ENCODE peak calls at places on chromosomes 11 and 22, in four cellular contexts. D is heart left ventricle, G is H7, R is NCI-H460. X is an unnamed sample.

GRCh38 chr22:27045103-27045940 is 387.9 kb downstream of the MIAT start:
- DNase-seq in R (peak; percentile 1), D (no peak), G (no peak), X (no peak)

GRCh38 chr22:27748355-27749168 is 53.0 kb downstream of the MN1 start:
- DNase-seq in D (no peak), G (peak; percentile 77), R (peak; percentile 19), X (no peak)

GRCh38 chr11:8262552-8263108 is 1.0 kb downstream of the LMO1 start:
- DNase-seq in D (peak; percentile 73), R (peak; percentile 14), G (peak; percentile 91), X (no peak)

GRCh38 chr11:12287374-12288211 is 89.8 kb upstream of the PARVA start:
- DNase-seq in D (no peak), G (peak; percentile 85), R (peak; percentile 44), X (no peak)

GRCh38 chr11:55949330-55949729 is 13.1 kb upstream of the OR5I1 start:
- DNase-seq in R (no peak), D (no peak), G (no peak), X (no peak)

GRCh38 chr11:2668876-2669275 is 30.9 kb downstream of the KCNQ1OT1 start:
- DNase-seq in G (no peak), D (no peak), R (no peak), X (no peak)

GRCh38 chr11:67240575-67241389 is 25.5 kb upstream of the GRK2 start:
- DNase-seq in D (no peak), G (no peak), R (peak; percentile 18), X (peak; percentile 79)

GRCh38 chr11:76744186-76745058 is 38.7 kb upstream of the TSKU start:
- DNase-seq in D (no peak), R (no peak), G (no peak), X (no peak)

GRCh38 chr11:31887180-31887579 is 76.1 kb upstream of the PAX6 start:
- DNase-seq in R (no peak), G (peak; percentile 65), D (no peak), X (no peak)

GRCh38 chr11:1153951-1154487 is 3.7 kb upstream of the MUC5AC start:
- DNase-seq in R (peak; percentile 78), D (peak; percentile 62), G (peak; percentile 53), X (peak; percentile 90)

GRCh38 chr11:101133190-101133589 is 3.6 kb upstream of the PGR start:
- DNase-seq in G (no peak), R (no peak), D (no peak), X (no peak)

GRCh38 chr11:69133251-69133650 is 22.5 kb upstream of the SMIM38 start:
- DNase-seq in G (no peak), R (no peak), D (no peak), X (no peak)

GRCh38 chr11:44049832-44050231 is 2.1 kb downstream of the ACCSL start:
- DNase-seq in R (no peak), G (no peak), D (no peak), X (no peak)

GRCh38 chr11:58727415-58727797 is 4.3 kb downstream of the GLYAT start:
- DNase-seq in G (no peak), D (no peak), R (no peak), X (no peak)

GRCh38 chr22:21623402-21623970 is 6.3 kb downstream of the YDJC start:
- DNase-seq in R (no peak), G (peak; percentile 32), D (no peak), X (no peak)

GRCh38 chr11:108561535-108561991 is 32.0 kb downstream of the EXPH5 start:
- DNase-seq in D (no peak), R (no peak), G (no peak), X (no peak)

GRCh38 chr22:45314789-45315188 is 5.1 kb downstream of the FAM118A start:
- DNase-seq in D (no peak), G (no peak), R (no peak), X (no peak)

GRCh38 chr11:64056213-64056785 is 20.6 kb downstream of the FLRT1 start:
- DNase-seq in D (no peak), G (no peak), R (no peak), X (no peak)

GRCh38 chr11:19800714-19801519 is 88.3 kb downstream of the NAV2 start:
- DNase-seq in D (no peak), G (peak; percentile 48), R (no peak), X (no peak)

GRCh38 chr11:69861901-69862300 is 42.7 kb upstream of the FGF3 start:
- DNase-seq in D (no peak), R (no peak), G (no peak), X (no peak)

GRCh38 chr11:134258577-134258976 is 5.2 kb downstream of the ACAD8 start:
- DNase-seq in G (no peak), R (no peak), D (no peak), X (no peak)

GRCh38 chr11:8013833-8014232 is 26.7 kb downstream of the EIF3F start:
- DNase-seq in G (no peak), D (no peak), R (no peak), X (no peak)

GRCh38 chr22:38415561-38416321 is 39.3 kb downstream of the KCNJ4 start:
- DNase-seq in G (peak; percentile 89), D (peak; percentile 71), R (no peak), X (no peak)

GRCh38 chr11:68012044-68012842 is 2.1 kb downstream of the ALDH3B1 start:
- DNase-seq in D (no peak), G (no peak), R (no peak), X (no peak)

GRCh38 chr22:36009085-36009484 is 19.5 kb downstream of the RBFOX2 start:
- DNase-seq in R (no peak), D (no peak), G (no peak), X (no peak)

X was measured in right lobe of liver.